ENCODE peak calls at places on chromosomes 11 and 22, in six cellular contexts. One of them, this sample, is unnamed.

GRCh38 chr11:102012946-102013345 is 34.3 kb upstream of the CFAP300 start:
- DNase-seq in cardiac muscle cell: no peak
- DNase-seq in H1: no peak
- DNase-seq in tibial nerve: no peak
- DNase-seq in right lobe of liver: no peak
- DNase-seq in adrenal gland: no peak
- DNase-seq in this sample: no peak

GRCh38 chr11:123020968-123021367 is 39.3 kb upstream of the BSX start:
- DNase-seq in cardiac muscle cell: peak; percentile 73
- DNase-seq in H1: no peak
- DNase-seq in tibial nerve: peak; percentile 16
- DNase-seq in right lobe of liver: peak; percentile 26
- DNase-seq in adrenal gland: peak; percentile 20
- DNase-seq in this sample: peak; percentile 60

GRCh38 chr11:11620251-11620965 is 1.4 kb downstream of the GALNT18 start:
- DNase-seq in cardiac muscle cell: peak; percentile 48
- DNase-seq in H1: no peak
- DNase-seq in tibial nerve: no peak
- DNase-seq in right lobe of liver: peak; percentile 69
- DNase-seq in adrenal gland: peak; percentile 26
- DNase-seq in this sample: peak; percentile 51

GRCh38 chr11:70603064-70603755 is 204.9 kb downstream of the CTTN start:
- DNase-seq in cardiac muscle cell: no peak
- DNase-seq in H1: no peak
- DNase-seq in tibial nerve: no peak
- DNase-seq in right lobe of liver: no peak
- DNase-seq in adrenal gland: no peak
- DNase-seq in this sample: no peak

GRCh38 chr22:19525666-19526065 is 1.5 kb upstream of the CLDN5 start:
- DNase-seq in cardiac muscle cell: no peak
- DNase-seq in H1: no peak
- DNase-seq in tibial nerve: no peak
- DNase-seq in right lobe of liver: no peak
- DNase-seq in adrenal gland: no peak
- DNase-seq in this sample: no peak

GRCh38 chr22:44570476-44571445 is 72.7 kb upstream of the RTL6 start:
- DNase-seq in cardiac muscle cell: peak; percentile 56
- DNase-seq in H1: no peak
- DNase-seq in tibial nerve: no peak
- DNase-seq in right lobe of liver: no peak
- DNase-seq in adrenal gland: no peak
- DNase-seq in this sample: no peak

GRCh38 chr11:134355136-134355535 is 23.3 kb downstream of the GLB1L2 start:
- DNase-seq in cardiac muscle cell: no peak
- DNase-seq in H1: no peak
- DNase-seq in tibial nerve: no peak
- DNase-seq in right lobe of liver: no peak
- DNase-seq in adrenal gland: peak; percentile 4
- DNase-seq in this sample: no peak

GRCh38 chr11:96237759-96238158 is 105.2 kb downstream of the MAML2 start:
- DNase-seq in cardiac muscle cell: no peak
- DNase-seq in H1: no peak
- DNase-seq in tibial nerve: no peak
- DNase-seq in right lobe of liver: no peak
- DNase-seq in adrenal gland: no peak
- DNase-seq in this sample: no peak

GRCh38 chr22:45029501-45029900 is 19.7 kb upstream of the PHF21B start:
- DNase-seq in cardiac muscle cell: no peak
- DNase-seq in H1: no peak
- DNase-seq in tibial nerve: no peak
- DNase-seq in right lobe of liver: no peak
- DNase-seq in adrenal gland: no peak
- DNase-seq in this sample: no peak

GRCh38 chr11:44625759-44626523 is 60.5 kb downstream of the CD82 start:
- DNase-seq in cardiac muscle cell: no peak
- DNase-seq in H1: no peak
- DNase-seq in tibial nerve: no peak
- DNase-seq in right lobe of liver: no peak
- DNase-seq in adrenal gland: no peak
- DNase-seq in this sample: no peak

GRCh38 chr11:80414766-80415165 is 973.9 kb upstream of the TENM4 start:
- DNase-seq in cardiac muscle cell: no peak
- DNase-seq in H1: no peak
- DNase-seq in tibial nerve: no peak
- DNase-seq in right lobe of liver: no peak
- DNase-seq in adrenal gland: peak; percentile 29
- DNase-seq in this sample: peak; percentile 40

GRCh38 chr22:37064553-37064952 is 13.0 kb downstream of the KCTD17 start:
- DNase-seq in cardiac muscle cell: no peak
- DNase-seq in H1: no peak
- DNase-seq in tibial nerve: no peak
- DNase-seq in right lobe of liver: no peak
- DNase-seq in adrenal gland: no peak
- DNase-seq in this sample: no peak

GRCh38 chr11:110490886-110491285 is 61.1 kb downstream of the FDX1 start:
- DNase-seq in cardiac muscle cell: no peak
- DNase-seq in H1: no peak
- DNase-seq in tibial nerve: peak; percentile 25
- DNase-seq in right lobe of liver: no peak
- DNase-seq in adrenal gland: peak; percentile 54
- DNase-seq in this sample: peak; percentile 71

GRCh38 chr11:34154059-34154875 is 48.8 kb downstream of the NAT10 start:
- DNase-seq in cardiac muscle cell: no peak
- DNase-seq in H1: no peak
- DNase-seq in tibial nerve: no peak
- DNase-seq in right lobe of liver: no peak
- DNase-seq in adrenal gland: no peak
- DNase-seq in this sample: no peak

GRCh38 chr22:46894081-46894671 is 131.7 kb downstream of the TBC1D22A start:
- DNase-seq in cardiac muscle cell: no peak
- DNase-seq in H1: no peak
- DNase-seq in tibial nerve: no peak
- DNase-seq in right lobe of liver: no peak
- DNase-seq in adrenal gland: no peak
- DNase-seq in this sample: no peak

GRCh38 chr11:9180784-9181183 is 84.4 kb downstream of the DENND5A start:
- DNase-seq in cardiac muscle cell: no peak
- DNase-seq in H1: no peak
- DNase-seq in tibial nerve: no peak
- DNase-seq in right lobe of liver: no peak
- DNase-seq in adrenal gland: no peak
- DNase-seq in this sample: no peak

GRCh38 chr22:19187716-19188563 is 9.4 kb upstream of the SLC25A1 start:
- DNase-seq in cardiac muscle cell: no peak
- DNase-seq in H1: no peak
- DNase-seq in tibial nerve: no peak
- DNase-seq in right lobe of liver: no peak
- DNase-seq in adrenal gland: no peak
- DNase-seq in this sample: no peak

GRCh38 chr11:16261836-16262644 is 94.3 kb downstream of the SOX6 start:
- DNase-seq in cardiac muscle cell: no peak
- DNase-seq in H1: no peak
- DNase-seq in tibial nerve: no peak
- DNase-seq in right lobe of liver: no peak
- DNase-seq in adrenal gland: no peak
- DNase-seq in this sample: no peak

GRCh38 chr22:21841422-21841821 is 26.0 kb downstream of the MAPK1 start:
- DNase-seq in cardiac muscle cell: no peak
- DNase-seq in H1: no peak
- DNase-seq in tibial nerve: no peak
- DNase-seq in right lobe of liver: no peak
- DNase-seq in adrenal gland: no peak
- DNase-seq in this sample: no peak

GRCh38 chr11:112612283-112612849 is 348.9 kb upstream of the NCAM1 start:
- DNase-seq in cardiac muscle cell: peak; percentile 42
- DNase-seq in H1: no peak
- DNase-seq in tibial nerve: no peak
- DNase-seq in right lobe of liver: no peak
- DNase-seq in adrenal gland: no peak
- DNase-seq in this sample: no peak

GRCh38 chr11:126391970-126392637 is 36.6 kb downstream of the ST3GAL4 start:
- DNase-seq in cardiac muscle cell: peak; percentile 59
- DNase-seq in H1: no peak
- DNase-seq in tibial nerve: no peak
- DNase-seq in right lobe of liver: no peak
- DNase-seq in adrenal gland: no peak
- DNase-seq in this sample: no peak

GRCh38 chr11:101323997-101324396 is 194.4 kb upstream of the PGR start:
- DNase-seq in cardiac muscle cell: peak; percentile 2
- DNase-seq in H1: no peak
- DNase-seq in tibial nerve: no peak
- DNase-seq in right lobe of liver: peak; percentile 35
- DNase-seq in adrenal gland: no peak
- DNase-seq in this sample: no peak

GRCh38 chr22:27501191-27501936 is 300.2 kb downstream of the MN1 start:
- DNase-seq in cardiac muscle cell: no peak
- DNase-seq in H1: no peak
- DNase-seq in tibial nerve: no peak
- DNase-seq in right lobe of liver: no peak
- DNase-seq in adrenal gland: no peak
- DNase-seq in this sample: no peak

GRCh38 chr11:123084454-123084853 is 22.5 kb upstream of the HSPA8 start:
- DNase-seq in cardiac muscle cell: no peak
- DNase-seq in H1: no peak
- DNase-seq in tibial nerve: no peak
- DNase-seq in right lobe of liver: no peak
- DNase-seq in adrenal gland: no peak
- DNase-seq in this sample: no peak

GRCh38 chr11:93497575-93497974 is 45.6 kb downstream of the SMCO4 start:
- DNase-seq in cardiac muscle cell: no peak
- DNase-seq in H1: no peak
- DNase-seq in tibial nerve: no peak
- DNase-seq in right lobe of liver: no peak
- DNase-seq in adrenal gland: no peak
- DNase-seq in this sample: no peak

GRCh38 chr11:116837231-116838091 is at the start of gene APOA1:
- DNase-seq in cardiac muscle cell: peak; percentile 79
- DNase-seq in H1: no peak
- DNase-seq in tibial nerve: no peak
- DNase-seq in right lobe of liver: peak; percentile 75
- DNase-seq in adrenal gland: no peak
- DNase-seq in this sample: no peak

GRCh38 chr11:116833816-116834534 is 3.4 kb downstream of the APOA1 start:
- DNase-seq in cardiac muscle cell: no peak
- DNase-seq in H1: no peak
- DNase-seq in tibial nerve: no peak
- DNase-seq in right lobe of liver: peak; percentile 65
- DNase-seq in adrenal gland: no peak
- DNase-seq in this sample: no peak

GRCh38 chr11:116835042-116835772 is 2.2 kb downstream of the APOA1 start:
- DNase-seq in cardiac muscle cell: no peak
- DNase-seq in H1: no peak
- DNase-seq in tibial nerve: no peak
- DNase-seq in right lobe of liver: peak; percentile 53
- DNase-seq in adrenal gland: no peak
- DNase-seq in this sample: no peak

GRCh38 chr11:116836648-116837023 is 786 bp downstream of the APOA1 start:
- DNase-seq in cardiac muscle cell: no peak
- DNase-seq in H1: no peak
- DNase-seq in tibial nerve: no peak
- DNase-seq in right lobe of liver: no peak
- DNase-seq in adrenal gland: no peak
- DNase-seq in this sample: no peak

GRCh38 chr11:116835791-116836647 is 1.4 kb downstream of the APOA1 start:
- DNase-seq in cardiac muscle cell: peak; percentile 93
- DNase-seq in H1: peak; percentile 83
- DNase-seq in tibial nerve: peak; percentile 59
- DNase-seq in right lobe of liver: peak; percentile 80
- DNase-seq in adrenal gland: peak; percentile 86
- DNase-seq in this sample: peak; percentile 81
- TF ChIP-seq CTCF in cardiac muscle cell: peak; percentile 72
- TF ChIP-seq CTCF in H1: peak; percentile 77
- TF ChIP-seq CTCF in tibial nerve: peak; percentile 76
- TF ChIP-seq CTCF in right lobe of liver: peak; percentile 53
- TF ChIP-seq CTCF in adrenal gland: peak; percentile 11
- TF ChIP-seq CTCF in this sample: peak; percentile 77

DNA sequence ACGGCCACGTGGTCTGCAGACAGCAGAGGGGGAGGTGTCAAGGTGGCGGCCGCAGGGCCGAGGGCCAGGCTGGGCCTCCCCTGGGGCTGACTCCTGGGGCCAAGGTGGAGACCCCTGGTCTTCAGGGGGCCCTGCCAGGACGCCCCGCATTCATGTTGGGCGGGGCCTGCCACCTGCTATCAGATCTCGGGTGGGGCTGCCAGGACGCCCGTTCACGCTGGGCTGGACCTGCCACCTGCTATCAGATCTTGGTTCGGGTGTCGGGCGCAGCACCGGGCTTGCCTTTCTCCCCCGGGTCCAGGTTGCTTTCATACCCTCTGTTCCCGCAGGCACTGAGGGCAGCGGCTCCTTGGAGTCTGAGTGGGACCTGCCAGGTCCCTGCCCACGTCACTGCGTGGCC is 16.1 kb upstream of the MAPK11 start:
- DNase-seq in cardiac muscle cell: no peak
- DNase-seq in H1: no peak
- DNase-seq in tibial nerve: no peak
- DNase-seq in right lobe of liver: no peak
- DNase-seq in adrenal gland: no peak
- DNase-seq in this sample: no peak
- H3K27ac ChIP-seq in cardiac muscle cell: no peak overlapping the region
- H3K27ac ChIP-seq in H1: no peak overlapping the region
- H3K27ac ChIP-seq in tibial nerve: no peak overlapping the region
- H3K27ac ChIP-seq in right lobe of liver: no peak overlapping the region
- H3K27ac ChIP-seq in adrenal gland: no peak overlapping the region
- H3K27ac ChIP-seq in this sample: peak overlapping the region; percentile 100

DNA sequence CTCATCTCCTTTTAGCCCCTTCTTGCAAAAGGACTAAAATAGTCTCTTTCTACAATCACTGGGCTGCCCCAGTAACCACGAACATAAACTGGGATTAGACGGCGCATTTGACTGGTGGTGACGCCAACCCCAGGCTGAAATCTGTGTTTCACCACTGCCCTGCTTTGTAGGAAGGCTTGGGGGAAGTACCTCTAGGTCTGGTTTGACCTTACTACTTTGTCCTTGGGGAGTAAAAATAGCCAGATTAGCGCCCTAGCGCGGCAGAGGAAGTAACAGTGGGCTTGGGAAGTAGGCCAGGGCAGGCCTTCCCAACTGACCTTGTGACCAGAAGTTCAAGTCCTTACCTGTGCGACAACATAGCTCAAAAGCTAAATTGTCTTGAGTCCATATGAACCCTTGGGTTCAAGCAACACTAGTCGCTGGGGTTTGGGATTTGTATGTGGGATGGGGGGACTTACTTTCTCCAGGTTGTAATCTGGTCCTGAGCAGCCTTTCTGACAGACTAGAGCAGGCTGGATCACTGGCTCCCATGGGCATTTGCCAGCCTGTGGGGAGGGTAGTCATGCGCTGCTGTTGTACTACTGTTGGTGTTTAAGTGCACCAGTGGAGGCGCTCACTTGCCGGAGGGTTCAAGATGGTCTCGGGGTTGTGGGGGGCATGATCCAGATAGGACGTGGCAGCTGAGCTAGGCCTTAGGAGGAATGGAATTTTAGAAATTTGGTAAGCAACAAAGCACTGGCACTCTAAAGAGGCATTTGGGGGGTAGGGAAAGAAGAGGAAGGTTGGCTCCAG is 953 bp upstream of the PACS1 start:
- DNase-seq in cardiac muscle cell: peak; percentile 57
- DNase-seq in H1: no peak
- DNase-seq in tibial nerve: peak; percentile 28
- DNase-seq in right lobe of liver: peak; percentile 53
- DNase-seq in adrenal gland: peak; percentile 76
- DNase-seq in this sample: no peak
- TF ChIP-seq CTCF in cardiac muscle cell: peak; percentile 13
- TF ChIP-seq CTCF in H1: peak; percentile 39
- TF ChIP-seq CTCF in tibial nerve: no peak
- TF ChIP-seq CTCF in right lobe of liver: no peak
- TF ChIP-seq CTCF in adrenal gland: no peak
- TF ChIP-seq CTCF in this sample: no peak

GRCh38 chr11:120715239-120715638 is 203.7 kb downstream of the GRIK4 start:
- DNase-seq in cardiac muscle cell: no peak
- DNase-seq in H1: no peak
- DNase-seq in tibial nerve: no peak
- DNase-seq in right lobe of liver: no peak
- DNase-seq in adrenal gland: no peak
- DNase-seq in this sample: no peak
- H3K27ac ChIP-seq in cardiac muscle cell: no peak overlapping the region
- H3K27ac ChIP-seq in H1: no peak overlapping the region
- H3K27ac ChIP-seq in tibial nerve: no peak overlapping the region
- H3K27ac ChIP-seq in right lobe of liver: no peak overlapping the region
- H3K27ac ChIP-seq in adrenal gland: no peak overlapping the region
- H3K27ac ChIP-seq in this sample: no peak overlapping the region